ENCODE peak calls at places on chromosomes 6 and 20, in four cellular contexts. One of them, this sample, is unnamed. For H3K36me3, the result is how much of the 10 kb centered on the place peaks cover.

GRCh38 chr20:14616003-14616402 is 278.6 kb upstream of the FLRT3 start:
- DNase-seq in lung: no peak
- DNase-seq in pancreas: no peak
- DNase-seq in brain microvascular endothelial cell: no peak
- DNase-seq in this sample: no peak

GRCh38 chr20:38579219-38579618 is 1.8 kb upstream of the ADIG start:
- DNase-seq in pancreas: no peak
- DNase-seq in lung: no peak
- DNase-seq in brain microvascular endothelial cell: peak
- DNase-seq in this sample: peak

GRCh38 chr6:133769463-133769862 is 119.5 kb upstream of the TCF21 start:
- DNase-seq in pancreas: no peak
- DNase-seq in brain microvascular endothelial cell: peak
- DNase-seq in lung: no peak
- DNase-seq in this sample: no peak

GRCh38 chr6:170177383-170178265 is 113.3 kb downstream of the DLL1 start:
- DNase-seq in pancreas: peak
- DNase-seq in lung: no peak
- DNase-seq in brain microvascular endothelial cell: no peak
- DNase-seq in this sample: no peak

GRCh38 chr6:169240591-169241390 is 12.9 kb downstream of the THBS2 start:
- DNase-seq in brain microvascular endothelial cell: no peak
- DNase-seq in lung: no peak
- DNase-seq in pancreas: no peak
- DNase-seq in this sample: no peak

GRCh38 chr6:79385893-79386292 is 151.3 kb downstream of the LCA5 start:
- DNase-seq in lung: no peak
- DNase-seq in pancreas: no peak
- DNase-seq in brain microvascular endothelial cell: peak
- DNase-seq in this sample: no peak

GRCh38 chr6:104182811-104183210 is 676.9 kb downstream of the HACE1 start:
- DNase-seq in lung: no peak
- DNase-seq in pancreas: no peak
- DNase-seq in brain microvascular endothelial cell: peak
- DNase-seq in this sample: no peak

GRCh38 chr6:148831531-148831930 is 84.7 kb downstream of the UST start:
- DNase-seq in lung: no peak
- DNase-seq in brain microvascular endothelial cell: peak
- DNase-seq in pancreas: no peak
- DNase-seq in this sample: no peak

GRCh38 chr6:106056738-106057390 is 29.3 kb upstream of the PRDM1 start:
- DNase-seq in brain microvascular endothelial cell: no peak
- DNase-seq in pancreas: no peak
- DNase-seq in lung: no peak
- DNase-seq in this sample: no peak

GRCh38 chr6:151475653-151476523 is 17.9 kb upstream of the CCDC170 start:
- DNase-seq in brain microvascular endothelial cell: peak
- DNase-seq in pancreas: no peak
- DNase-seq in lung: peak
- DNase-seq in this sample: no peak

DNA sequence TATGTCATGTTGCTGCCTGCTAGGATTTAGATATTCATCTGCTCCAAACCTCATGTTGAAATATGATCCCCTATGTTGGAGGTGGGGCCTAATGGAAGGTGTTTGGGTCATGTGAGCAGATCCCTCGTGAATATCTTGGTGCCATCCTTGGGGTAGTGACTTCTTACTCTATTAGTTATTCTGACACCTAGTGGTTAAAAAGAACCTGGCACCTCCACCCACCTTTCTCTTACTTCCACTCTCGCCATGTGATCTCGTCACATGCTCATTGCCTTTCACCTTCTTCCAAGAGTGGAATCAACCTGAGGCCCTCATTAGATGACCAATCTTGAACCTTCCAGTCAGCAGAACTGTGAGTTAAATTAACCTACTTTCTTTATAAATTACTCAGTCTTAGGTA is 549.4 kb upstream of the SYNCRIP start:
- DNase-seq in brain microvascular endothelial cell: peak
- DNase-seq in pancreas: no peak
- DNase-seq in lung: no peak
- DNase-seq in this sample: no peak
- TF ChIP-seq CTCF in brain microvascular endothelial cell: no peak
- TF ChIP-seq CTCF in pancreas: peak
- TF ChIP-seq CTCF in lung: no peak
- TF ChIP-seq CTCF in this sample: no peak

DNA sequence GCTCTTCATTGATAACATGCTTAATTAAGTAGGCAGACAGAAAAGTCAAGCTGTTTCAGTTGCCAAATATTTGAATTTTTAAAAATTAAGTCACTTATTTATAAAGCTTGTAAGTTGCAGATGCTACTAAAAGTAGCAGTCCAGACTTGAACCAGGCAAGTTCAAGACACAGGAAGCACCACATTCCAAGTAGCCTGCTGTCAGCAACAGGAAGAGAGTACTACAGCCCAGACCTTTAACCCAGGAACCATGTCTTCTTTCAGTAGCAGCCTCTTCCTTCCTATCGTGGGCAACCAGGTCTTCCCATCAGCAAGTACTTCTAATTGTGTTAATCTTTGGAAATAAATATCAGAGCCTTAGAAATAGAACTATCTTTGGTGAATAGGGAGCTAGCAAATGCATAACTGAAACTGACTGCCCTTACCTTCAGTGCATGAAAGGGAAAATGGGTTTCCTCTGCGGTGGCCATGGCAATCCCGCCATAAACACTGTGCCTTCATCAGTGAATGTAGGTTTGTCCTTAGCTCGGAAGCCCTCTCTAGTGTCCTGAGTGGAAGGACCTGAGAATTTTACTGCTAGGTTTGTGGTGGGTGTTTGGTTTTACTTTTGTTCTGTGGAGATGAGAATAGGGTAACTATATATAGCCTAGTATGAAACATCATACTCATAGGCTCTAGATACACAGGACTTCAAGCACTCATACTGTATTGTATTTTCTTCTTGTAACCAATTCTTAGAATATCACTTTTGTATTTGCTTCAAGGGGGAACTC is 95.6 kb downstream of the SYCP2 start:
- DNase-seq in brain microvascular endothelial cell: no peak
- DNase-seq in lung: no peak
- DNase-seq in pancreas: no peak
- DNase-seq in this sample: no peak
- H3K36me3 ChIP-seq in brain microvascular endothelial cell: under half
- H3K36me3 ChIP-seq in lung: under half
- H3K36me3 ChIP-seq in pancreas: under half
- H3K36me3 ChIP-seq in this sample: under half

GRCh38 chr6:42960243-42961019 is at the start of gene GNMT:
- DNase-seq in brain microvascular endothelial cell: no peak
- DNase-seq in pancreas: peak
- DNase-seq in lung: peak
- DNase-seq in this sample: peak
- TF ChIP-seq CTCF in brain microvascular endothelial cell: no peak
- TF ChIP-seq CTCF in pancreas: no peak
- TF ChIP-seq CTCF in lung: no peak
- TF ChIP-seq CTCF in this sample: no peak

GRCh38 chr20:3021327-3021726 is 22.1 kb upstream of the GNRH2 start:
- DNase-seq in lung: no peak
- DNase-seq in brain microvascular endothelial cell: no peak
- DNase-seq in pancreas: no peak
- DNase-seq in this sample: no peak
- H3K36me3 ChIP-seq in lung: under half
- H3K36me3 ChIP-seq in brain microvascular endothelial cell: under half
- H3K36me3 ChIP-seq in pancreas: under half
- H3K36me3 ChIP-seq in this sample: half or more

GRCh38 chr6:19714415-19715165 is 122.6 kb upstream of the ID4 start:
- DNase-seq in pancreas: no peak
- DNase-seq in brain microvascular endothelial cell: peak
- DNase-seq in lung: no peak
- DNase-seq in this sample: no peak

GRCh38 chr6:19713411-19713810 is 123.8 kb upstream of the ID4 start:
- DNase-seq in lung: no peak
- DNase-seq in brain microvascular endothelial cell: peak
- DNase-seq in pancreas: no peak
- DNase-seq in this sample: no peak

GRCh38 chr6:19712998-19713397 is 124.2 kb upstream of the ID4 start:
- DNase-seq in brain microvascular endothelial cell: no peak
- DNase-seq in pancreas: no peak
- DNase-seq in lung: no peak
- DNase-seq in this sample: no peak

GRCh38 chr6:19713984-19714383 is 123.2 kb upstream of the ID4 start:
- DNase-seq in lung: no peak
- DNase-seq in pancreas: no peak
- DNase-seq in brain microvascular endothelial cell: peak
- DNase-seq in this sample: no peak

GRCh38 chr6:19712012-19712688 is 125.0 kb upstream of the ID4 start:
- DNase-seq in pancreas: no peak
- DNase-seq in brain microvascular endothelial cell: no peak
- DNase-seq in lung: no peak
- DNase-seq in this sample: no peak
- TF ChIP-seq CTCF in pancreas: no peak
- TF ChIP-seq CTCF in brain microvascular endothelial cell: no peak
- TF ChIP-seq CTCF in lung: no peak
- TF ChIP-seq CTCF in this sample: no peak

GRCh38 chr20:58205850-58206249 is 22.6 kb downstream of the ANKRD60 start:
- DNase-seq in pancreas: no peak
- DNase-seq in brain microvascular endothelial cell: no peak
- DNase-seq in lung: no peak
- DNase-seq in this sample: no peak
- H3K36me3 ChIP-seq in pancreas: under half
- H3K36me3 ChIP-seq in brain microvascular endothelial cell: under half
- H3K36me3 ChIP-seq in lung: under half
- H3K36me3 ChIP-seq in this sample: under half

DNA sequence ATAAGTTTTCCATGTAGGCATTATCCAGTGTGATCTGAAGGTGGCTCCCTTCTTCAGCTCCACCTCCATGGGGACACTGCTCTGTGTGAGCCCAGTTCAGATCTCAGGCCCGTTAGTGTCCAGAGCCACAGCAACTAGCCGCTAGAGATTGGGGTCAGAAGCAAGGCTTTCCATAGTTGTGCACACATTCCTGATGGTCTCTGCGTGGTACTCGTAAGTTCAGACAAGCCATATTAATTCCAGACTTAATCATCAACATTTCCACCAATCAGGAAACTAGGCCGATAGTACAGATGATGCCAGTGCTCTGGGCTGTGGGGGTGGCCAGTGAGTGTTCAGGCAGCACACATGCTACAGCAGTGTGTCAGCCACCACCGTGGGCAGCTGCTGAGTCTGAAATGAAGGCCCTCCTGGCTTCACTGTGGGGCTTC is 17.5 kb upstream of the SYNCRIP start:
- DNase-seq in brain microvascular endothelial cell: peak
- DNase-seq in pancreas: no peak
- DNase-seq in lung: no peak
- DNase-seq in this sample: no peak
- TF ChIP-seq CTCF in brain microvascular endothelial cell: peak
- TF ChIP-seq CTCF in pancreas: no peak
- TF ChIP-seq CTCF in lung: no peak
- TF ChIP-seq CTCF in this sample: no peak

GRCh38 chr6:168004945-168005344 is 7.5 kb downstream of the KIF25 start:
- DNase-seq in pancreas: no peak
- DNase-seq in lung: no peak
- DNase-seq in brain microvascular endothelial cell: no peak
- DNase-seq in this sample: no peak

GRCh38 chr6:168000198-168001036 is 2.9 kb downstream of the KIF25 start:
- DNase-seq in lung: no peak
- DNase-seq in brain microvascular endothelial cell: no peak
- DNase-seq in pancreas: no peak
- DNase-seq in this sample: no peak

GRCh38 chr6:168004023-168004422 is 6.6 kb downstream of the KIF25 start:
- DNase-seq in pancreas: no peak
- DNase-seq in brain microvascular endothelial cell: no peak
- DNase-seq in lung: no peak
- DNase-seq in this sample: no peak

GRCh38 chr6:168001037-168001348 is 3.5 kb downstream of the KIF25 start:
- DNase-seq in lung: no peak
- DNase-seq in pancreas: no peak
- DNase-seq in brain microvascular endothelial cell: no peak
- DNase-seq in this sample: no peak

DNA sequence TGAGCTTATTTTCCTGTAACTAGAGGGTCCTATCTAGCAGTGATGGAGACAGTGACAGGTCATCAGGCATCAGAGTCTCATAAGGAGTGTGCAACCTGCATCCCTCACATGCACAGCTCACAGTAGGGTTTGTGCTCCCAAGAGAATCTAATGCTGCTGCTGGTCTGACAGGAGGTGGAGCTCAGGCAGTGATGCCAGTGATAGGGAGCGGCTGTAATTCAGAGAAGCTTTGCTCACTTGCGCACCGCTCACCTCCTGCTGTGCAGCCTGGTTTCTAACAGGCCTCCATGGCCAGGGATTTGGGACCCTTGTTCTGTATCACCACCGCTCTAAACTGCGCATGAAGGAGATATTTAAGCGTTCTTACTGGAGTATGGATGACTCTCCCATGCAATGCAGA is 5.3 kb downstream of the KIF25 start:
- DNase-seq in pancreas: no peak
- DNase-seq in brain microvascular endothelial cell: no peak
- DNase-seq in lung: peak
- DNase-seq in this sample: no peak
- H3K36me3 ChIP-seq in pancreas: under half
- H3K36me3 ChIP-seq in brain microvascular endothelial cell: under half
- H3K36me3 ChIP-seq in lung: under half
- H3K36me3 ChIP-seq in this sample: under half

DNA sequence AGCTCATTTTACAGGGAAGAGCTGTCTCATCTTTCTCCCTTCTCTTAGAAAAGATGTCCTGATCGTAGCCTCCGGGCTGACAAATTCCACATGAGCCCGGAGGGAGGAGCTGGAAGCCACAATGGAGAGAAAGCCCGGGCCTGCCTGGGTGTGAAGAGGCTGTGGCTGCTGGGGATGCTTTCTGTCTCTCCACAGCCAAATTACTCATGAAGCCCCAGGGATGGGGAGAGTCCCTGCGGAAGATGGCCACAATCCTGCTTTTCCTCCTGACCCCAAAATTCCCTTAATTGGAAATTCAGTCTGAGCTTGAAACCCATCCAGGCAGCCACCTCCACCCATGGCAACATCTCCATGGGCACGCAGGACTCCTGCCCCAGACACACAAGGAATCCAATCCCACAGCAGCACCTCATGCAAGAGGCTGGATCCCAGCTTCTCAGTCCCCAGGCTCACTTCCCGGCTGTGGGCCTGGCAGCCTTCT is 32.4 kb downstream of the JPH2 start:
- DNase-seq in pancreas: no peak
- DNase-seq in lung: no peak
- DNase-seq in brain microvascular endothelial cell: no peak
- DNase-seq in this sample: no peak
- TF ChIP-seq CTCF in pancreas: no peak
- TF ChIP-seq CTCF in lung: no peak
- TF ChIP-seq CTCF in brain microvascular endothelial cell: no peak
- TF ChIP-seq CTCF in this sample: no peak

GRCh38 chr6:144372611-144373010 is 87.5 kb downstream of the UTRN start:
- DNase-seq in lung: no peak
- DNase-seq in pancreas: no peak
- DNase-seq in brain microvascular endothelial cell: no peak
- DNase-seq in this sample: no peak
- H3K36me3 ChIP-seq in lung: under half
- H3K36me3 ChIP-seq in pancreas: under half
- H3K36me3 ChIP-seq in brain microvascular endothelial cell: under half
- H3K36me3 ChIP-seq in this sample: under half